ENCODE peak calls at places on chromosomes 13 and 19, in seven cellular contexts. K, T, S, N, I, P and Y are unnamed samples.
A peak's percentile ranks its signal among the peaks of the same experiment; 100 is the strongest.

GRCh38 chr19:27758626-27759505 is 1454.1 kb downstream of the UQCRFS1 start:
- DNase-seq in K (no peak), S (no peak), P (no peak), I (no peak), N (no peak), T (no peak), Y (no peak)

GRCh38 chr13:44576396-44577235 is 486 bp upstream of the TSC22D1 start:
- DNase-seq in I (no peak), K (peak; percentile 68), S (peak; percentile 26), T (no peak), P (no peak), N (peak; percentile 24), Y (no peak)

GRCh38 chr13:23506821-23507210 is 63.4 kb upstream of the TNFRSF19 start:
- DNase-seq in S (peak; percentile 26), T (peak; percentile 88), I (no peak), N (no peak), P (no peak), K (peak; percentile 50), Y (no peak)

GRCh38 chr13:111228262-111229144 is 91.9 kb upstream of the TEX29 start:
- DNase-seq in S (no peak), N (no peak), P (no peak), T (peak; percentile 76), I (no peak), K (no peak), Y (peak; percentile 24)

GRCh38 chr19:9636018-9636417 is 15.0 kb upstream of the ZNF561 start:
- DNase-seq in P (no peak), N (no peak), T (no peak), S (no peak), K (no peak), I (no peak), Y (no peak)

GRCh38 chr13:91017669-91018053 is 329.8 kb upstream of the MIR17HG start:
- DNase-seq in T (no peak), K (no peak), I (no peak), N (no peak), P (no peak), S (no peak), Y (no peak)

GRCh38 chr19:45125975-45126493 is 33.1 kb downstream of the PPP1R37 start:
- DNase-seq in K (peak; percentile 68), S (no peak), T (peak; percentile 39), P (peak; percentile 10), N (peak; percentile 45), I (peak; percentile 95), Y (no peak)

GRCh38 chr13:41941174-41941573 is 19.7 kb downstream of the VWA8 start:
- DNase-seq in N (no peak), I (no peak), T (no peak), K (no peak), P (no peak), S (no peak), Y (no peak)

GRCh38 chr13:112441779-112442310 is 65.7 kb downstream of the SPACA7 start:
- DNase-seq in K (no peak), I (peak; percentile 44), P (no peak), S (no peak), T (no peak), N (no peak), Y (no peak)

GRCh38 chr13:31625115-31625514 is 114.2 kb upstream of the RXFP2 start:
- DNase-seq in I (peak; percentile 44), K (no peak), T (no peak), N (no peak), S (no peak), P (no peak), Y (no peak)

GRCh38 chr19:33238750-33239149 is 13.1 kb upstream of the SLC7A10 start:
- DNase-seq in K (no peak), S (no peak), T (no peak), N (no peak), I (no peak), P (no peak), Y (no peak)

GRCh38 chr13:98033277-98034247 is 80.1 kb downstream of the IPO5 start:
- DNase-seq in N (no peak), T (peak; percentile 61), K (peak; percentile 39), P (no peak), S (peak; percentile 23), I (peak; percentile 59), Y (no peak)

GRCh38 chr19:3653865-3654513 is 27.4 kb upstream of the CACTIN start:
- DNase-seq in K (no peak), T (no peak), P (no peak), N (no peak), S (no peak), I (no peak), Y (no peak)

GRCh38 chr13:84917252-84917878 is 881.9 kb downstream of the SLITRK6 start:
- DNase-seq in P (no peak), S (no peak), K (peak; percentile 34), N (no peak), I (peak; percentile 50), T (peak; percentile 63), Y (no peak)

GRCh38 chr19:18700501-18701249 is 17.2 kb downstream of the CRTC1 start:
- DNase-seq in T (peak; percentile 44), S (peak; percentile 74), I (peak; percentile 98), K (peak; percentile 91), P (no peak), N (peak; percentile 64), Y (peak; percentile 85)

GRCh38 chr13:22939157-22939556 is 241.6 kb upstream of the SGCG start:
- DNase-seq in P (no peak), K (no peak), T (no peak), N (no peak), S (no peak), I (no peak), Y (no peak)

GRCh38 chr19:1852294-1852646 is 4.0 kb upstream of the REXO1 start:
- DNase-seq in N (no peak), K (no peak), T (no peak), P (no peak), S (no peak), I (no peak), Y (no peak)

GRCh38 chr19:8113017-8113416 is 36.4 kb downstream of the FBN3 start:
- DNase-seq in K (no peak), I (no peak), P (no peak), N (no peak), S (no peak), T (no peak), Y (no peak)

GRCh38 chr19:5913739-5914357 is at the start of gene CAPS:
- DNase-seq in I (peak; percentile 99), T (peak; percentile 69), S (no peak), P (no peak), K (no peak), N (no peak), Y (no peak)

DNA sequence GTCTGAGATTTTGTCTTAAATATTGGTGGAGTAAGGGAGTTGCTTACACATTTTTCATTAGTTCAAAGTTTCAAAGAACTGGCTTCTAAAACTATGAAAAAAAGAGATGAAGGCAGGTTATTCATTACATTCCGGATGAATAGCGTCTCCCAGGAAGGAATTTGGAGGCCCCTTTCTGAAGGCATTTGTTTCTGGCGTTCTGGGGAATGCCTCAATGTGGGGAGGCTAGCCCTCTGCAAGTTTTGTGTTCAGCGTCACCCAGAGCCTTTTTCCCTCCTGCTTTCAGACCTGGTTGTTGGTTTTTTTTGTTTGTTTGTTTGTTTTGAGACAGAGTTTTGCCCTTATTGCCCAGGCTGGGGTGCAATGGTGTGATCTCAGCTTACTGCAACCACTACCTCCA is 21.0 kb downstream of the FAM124A start:
- DNase-seq in N (no peak), S (no peak), K (no peak), I (no peak), P (no peak), T (no peak), Y (no peak)
- H3K27ac ChIP-seq in N (no peak overlapping the region), S (no peak overlapping the region), K (no peak overlapping the region), I (no peak overlapping the region), P (peak overlapping the region; percentile 4), T (no peak overlapping the region), Y (no peak overlapping the region)

GRCh38 chr19:51024924-51025323 is 1.5 kb downstream of the KLK11 start:
- DNase-seq in I (no peak), K (no peak), S (no peak), P (no peak), N (no peak), T (no peak), Y (no peak)

GRCh38 chr19:51020988-51021651 is 1.6 kb upstream of the KLK10 start:
- DNase-seq in I (peak; percentile 85), T (peak; percentile 56), K (peak; percentile 54), N (no peak), S (no peak), P (no peak), Y (no peak)

GRCh38 chr19:51025401-51025800 is 1.0 kb downstream of the KLK11 start:
- DNase-seq in T (no peak), N (no peak), S (no peak), I (peak; percentile 67), K (peak; percentile 10), P (no peak), Y (no peak)

GRCh38 chr19:51023946-51024345 is 2.5 kb downstream of the KLK11 start:
- DNase-seq in S (no peak), P (no peak), T (no peak), N (no peak), K (no peak), I (no peak), Y (no peak)

GRCh38 chr19:51022526-51022925 is 3.0 kb upstream of the KLK10 start:
- DNase-seq in K (no peak), T (no peak), N (no peak), I (peak; percentile 51), P (no peak), S (no peak), Y (no peak)
- H3K27ac ChIP-seq in K (no peak overlapping the region), T (no peak overlapping the region), N (no peak overlapping the region), I (no peak overlapping the region), P (no peak overlapping the region), S (no peak overlapping the region), Y (no peak overlapping the region)

DNA sequence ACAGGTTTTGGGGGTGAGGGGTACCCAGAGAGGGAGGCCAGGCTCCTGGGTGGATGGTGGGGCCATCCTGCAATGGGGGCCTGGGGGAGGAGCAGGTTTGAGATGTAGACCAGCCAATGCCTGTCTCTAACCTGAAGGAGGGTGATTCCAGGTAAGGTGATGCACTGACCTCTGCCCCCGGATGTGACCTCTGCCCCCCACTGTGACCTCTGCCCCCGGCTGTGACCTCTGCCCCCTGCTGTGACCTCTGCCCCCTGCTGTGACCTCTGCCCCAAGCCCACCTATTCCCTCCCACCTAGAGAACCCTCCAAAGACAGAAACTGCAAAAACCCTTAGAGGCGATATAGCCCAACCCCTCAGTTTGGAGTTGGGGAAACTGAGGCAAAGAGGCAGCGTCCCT is 10.3 kb upstream of the SPACA4 start:
- DNase-seq in I (peak; percentile 30), T (no peak), P (no peak), N (no peak), K (no peak), S (no peak), Y (no peak)
- H3K27ac ChIP-seq in I (no peak overlapping the region), T (no peak overlapping the region), P (no peak overlapping the region), N (no peak overlapping the region), K (no peak overlapping the region), S (no peak overlapping the region), Y (no peak overlapping the region)

GRCh38 chr19:35741216-35741541 is 1.1 kb downstream of the IGFLR1 start:
- DNase-seq in I (peak; percentile 80), P (no peak), N (peak; percentile 17), S (no peak), K (no peak), T (no peak), Y (no peak)
- H3K27ac ChIP-seq in I (no peak overlapping the region), P (peak overlapping the region; percentile 87), N (peak overlapping the region; percentile 72), S (peak overlapping the region; percentile 69), K (peak overlapping the region; percentile 63), T (peak overlapping the region; percentile 59), Y (peak overlapping the region; percentile 85)

GRCh38 chr13:46182491-46182877 is 507 bp upstream of the LCP1 start:
- DNase-seq in N (no peak), T (no peak), I (no peak), P (no peak), S (no peak), K (no peak), Y (no peak)
- H3K27ac ChIP-seq in N (peak overlapping the region; percentile 82), T (no peak overlapping the region), I (no peak overlapping the region), P (no peak overlapping the region), S (no peak overlapping the region), K (no peak overlapping the region), Y (no peak overlapping the region)